ENCODE peak calls at places on chromosome 3, in ten cellular contexts. J is activated T-helper 1 cell treated with anti-CD3 and anti-CD28 coated beads, Interleukin-2, amount 50 U/mL, for 16 hours; B is lung microvascular endothelial cell; C is NCI-H460; T is AG08396; E is fibroblast of mammary gland; A is GM18507; D is HepG2; Z is cerebellar cortex; G is left colon. X is an unnamed sample.

GRCh38 chr3:58010562-58010961 is 2.3 kb downstream of the FLNB start:
- DNase-seq in J (no peak), B (no peak), C (no peak), T (no peak), E (no peak), A (no peak), D (no peak), Z (no peak), G (peak), X (no peak)

GRCh38 chr3:98657429-98657828 is 64.0 kb upstream of the CPOX start:
- DNase-seq in J (peak), B (peak), C (peak), T (no peak), E (peak), A (peak), D (no peak), Z (no peak), G (peak), X (no peak)

GRCh38 chr3:149442845-149443544 is 31.5 kb upstream of the TM4SF4 start:
- DNase-seq in J (no peak), B (peak), C (no peak), T (peak), E (peak), A (no peak), D (no peak), Z (no peak), G (no peak), X (peak)

GRCh38 chr3:27479816-27480543 is 4.2 kb downstream of the SLC4A7 start:
- DNase-seq in J (no peak), B (no peak), C (no peak), T (no peak), E (no peak), A (no peak), D (no peak), Z (no peak), G (no peak), X (no peak)

GRCh38 chr3:24522155-24522579 is 27.5 kb upstream of the THRB start:
- DNase-seq in J (no peak), B (no peak), C (no peak), T (no peak), E (no peak), A (no peak), D (peak), Z (no peak), G (no peak), X (no peak)

GRCh38 chr3:59766165-59766872 is 716.5 kb upstream of the CFAP20DC start:
- DNase-seq in J (no peak), B (no peak), C (no peak), T (peak), E (peak), A (no peak), D (no peak), Z (no peak), G (no peak), X (no peak)

GRCh38 chr3:150248116-150248864 is 159.8 kb upstream of the TSC22D2 start:
- DNase-seq in J (no peak), B (no peak), C (no peak), T (peak), E (peak), A (no peak), D (no peak), Z (no peak), G (no peak), X (peak)

GRCh38 chr3:124520970-124521369 is 209.3 kb upstream of the UMPS start:
- DNase-seq in J (no peak), B (no peak), C (no peak), T (no peak), E (no peak), A (no peak), D (peak), Z (no peak), G (no peak), X (no peak)

GRCh38 chr3:125281411-125281810 is 68.9 kb upstream of the SLC12A8 start:
- DNase-seq in J (no peak), B (peak), C (no peak), T (no peak), E (no peak), A (no peak), D (no peak), Z (no peak), G (no peak), X (no peak)

GRCh38 chr3:31993843-31994242 is 12.3 kb downstream of the ZNF860 start:
- DNase-seq in J (no peak), B (no peak), C (no peak), T (no peak), E (no peak), A (no peak), D (no peak), Z (no peak), G (no peak), X (no peak)

GRCh38 chr3:76470285-76470684 is 569.6 kb upstream of the ROBO2 start:
- DNase-seq in J (no peak), B (no peak), C (no peak), T (peak), E (peak), A (no peak), D (no peak), Z (no peak), G (no peak), X (no peak)

GRCh38 chr3:99108508-99108907 is 207.0 kb upstream of the DCBLD2 start:
- DNase-seq in J (no peak), B (peak), C (peak), T (peak), E (peak), A (no peak), D (no peak), Z (no peak), G (no peak), X (no peak)

GRCh38 chr3:133756716-133757694 is 10.8 kb downstream of the TF start:
- DNase-seq in J (no peak), B (no peak), C (no peak), T (no peak), E (no peak), A (no peak), D (no peak), Z (peak), G (no peak), X (no peak)

GRCh38 chr3:177764377-177764912 is 567.2 kb upstream of the TBL1XR1 start:
- DNase-seq in J (no peak), B (no peak), C (no peak), T (no peak), E (peak), A (no peak), D (no peak), Z (no peak), G (no peak), X (no peak)

GRCh38 chr3:115436767-115437301 is 186.5 kb upstream of the GAP43 start:
- DNase-seq in J (no peak), B (peak), C (peak), T (peak), E (peak), A (no peak), D (peak), Z (no peak), G (no peak), X (no peak)

GRCh38 chr3:31873254-31873653 is 107.8 kb downstream of the OSBPL10 start:
- DNase-seq in J (no peak), B (no peak), C (no peak), T (no peak), E (peak), A (no peak), D (no peak), Z (no peak), G (no peak), X (no peak)

GRCh38 chr3:43181202-43181910 is 75.5 kb upstream of the POMGNT2 start:
- DNase-seq in J (no peak), B (no peak), C (no peak), T (no peak), E (no peak), A (peak), D (no peak), Z (no peak), G (no peak), X (peak)

GRCh38 chr3:58048301-58048700 is 40.1 kb downstream of the FLNB start:
- DNase-seq in J (no peak), B (peak), C (no peak), T (no peak), E (no peak), A (no peak), D (no peak), Z (no peak), G (no peak), X (no peak)

GRCh38 chr3:124700880-124701684 is 29.2 kb upstream of the UMPS start:
- DNase-seq in J (no peak), B (peak), C (no peak), T (no peak), E (peak), A (no peak), D (peak), Z (no peak), G (no peak), X (no peak)

GRCh38 chr3:129063841-129064482 is 3.4 kb downstream of the GP9 start:
- DNase-seq in J (no peak), B (no peak), C (no peak), T (no peak), E (no peak), A (no peak), D (no peak), Z (no peak), G (peak), X (no peak)

GRCh38 chr3:39212665-39213064 is 20.3 kb upstream of the XIRP1 start:
- DNase-seq in J (no peak), B (no peak), C (no peak), T (no peak), E (no peak), A (no peak), D (no peak), Z (no peak), G (no peak), X (no peak)

GRCh38 chr3:2770451-2770850 is 339.7 kb downstream of the IL5RA start:
- DNase-seq in J (no peak), B (no peak), C (no peak), T (no peak), E (no peak), A (no peak), D (peak), Z (peak), G (no peak), X (no peak)

GRCh38 chr3:110598847-110599490 is 472.6 kb upstream of the NECTIN3 start:
- DNase-seq in J (no peak), B (no peak), C (no peak), T (peak), E (peak), A (no peak), D (no peak), Z (no peak), G (no peak), X (no peak)

GRCh38 chr3:154122096-154122911 is 1.1 kb downstream of the ARHGEF26 start:
- DNase-seq in J (no peak), B (peak), C (no peak), T (peak), E (no peak), A (no peak), D (no peak), Z (no peak), G (peak), X (no peak)

GRCh38 chr3:194315965-194316361 is 35.2 kb downstream of the CPN2 start:
- DNase-seq in J (no peak), B (no peak), C (no peak), T (peak), E (peak), A (no peak), D (no peak), Z (no peak), G (peak), X (no peak)